ENCODE peak calls at places on chromosome 21, in six cellular contexts. U is transverse colon, Y is uterus, E is H1, N is RCC 7860, I is nucleus accumbens. Z is an unnamed sample.

GRCh38 chr21:26441081-26441610 is 131.9 kb downstream of the CYYR1 start:
- DNase-seq in U (no peak), I (no peak), N (no peak), E (no peak), Y (no peak), Z (no peak)

GRCh38 chr21:17451364-17451869 is 61.4 kb upstream of the CXADR start:
- DNase-seq in I (no peak), E (no peak), N (no peak), U (no peak), Y (peak; percentile 55), Z (peak; percentile 82)

GRCh38 chr21:31335957-31336738 is 7.9 kb downstream of the TIAM1 start:
- DNase-seq in I (peak; percentile 32), N (peak; percentile 29), U (no peak), Y (no peak), E (no peak), Z (peak; percentile 96)

GRCh38 chr21:31599563-31599962 is 59.9 kb upstream of the SOD1 start:
- DNase-seq in U (no peak), N (no peak), E (no peak), Y (no peak), I (no peak), Z (no peak)

GRCh38 chr21:29441651-29442050 is 142.9 kb downstream of the BACH1 start:
- DNase-seq in N (no peak), Y (no peak), I (no peak), U (no peak), E (no peak), Z (peak; percentile 6)

GRCh38 chr21:40622531-40622930 is 224.4 kb downstream of the DSCAM start:
- DNase-seq in E (no peak), U (no peak), N (no peak), Y (no peak), I (no peak), Z (peak; percentile 51)

GRCh38 chr21:45027241-45028196 is 46.9 kb upstream of the ADARB1 start:
- DNase-seq in U (no peak), Y (peak; percentile 9), I (no peak), E (no peak), N (no peak), Z (no peak)

GRCh38 chr21:33682992-33683627 is 40.8 kb downstream of the ITSN1 start:
- DNase-seq in N (peak; percentile 92), I (no peak), E (no peak), Y (no peak), U (no peak), Z (peak; percentile 99)

GRCh38 chr21:46599251-46599572 is 5.7 kb downstream of the S100B start:
- DNase-seq in I (no peak), Y (peak; percentile 57), E (no peak), U (no peak), N (peak; percentile 55), Z (peak; percentile 92)

GRCh38 chr21:39182016-39182415 is 1.2 kb downstream of the PSMG1 start:
- DNase-seq in Y (no peak), U (no peak), I (no peak), E (no peak), N (no peak), Z (no peak)

GRCh38 chr21:46665566-46665965 is 30.1 kb downstream of the PRMT2 start:
- DNase-seq in Y (no peak), E (no peak), U (no peak), I (no peak), N (no peak), Z (no peak)

GRCh38 chr21:33256019-33256418 is 10.1 kb upstream of the IL10RB start:
- DNase-seq in I (no peak), Y (no peak), U (no peak), N (no peak), E (no peak), Z (no peak)

GRCh38 chr21:32320726-32321125 is 22.1 kb downstream of the MRAP start:
- DNase-seq in I (no peak), Y (no peak), N (no peak), E (no peak), U (no peak), Z (no peak)

GRCh38 chr21:44260791-44261190 is 906 bp downstream of the DNMT3L start:
- DNase-seq in Y (no peak), N (no peak), U (no peak), I (no peak), E (no peak), Z (no peak)

GRCh38 chr21:36005879-36006400 is 54.4 kb downstream of the SETD4 start:
- DNase-seq in E (no peak), N (no peak), Y (no peak), I (no peak), U (no peak), Z (no peak)

GRCh38 chr21:40567511-40567910 is 279.4 kb downstream of the DSCAM start:
- DNase-seq in E (no peak), N (no peak), I (no peak), U (no peak), Y (no peak), Z (no peak)

GRCh38 chr21:45514311-45515021 is 27.8 kb downstream of the SLC19A1 start:
- DNase-seq in I (no peak), N (no peak), E (no peak), U (no peak), Y (no peak), Z (no peak)

GRCh38 chr21:36420571-36421339 is 35.6 kb downstream of the CHAF1B start:
- DNase-seq in Y (no peak), E (no peak), N (no peak), I (no peak), U (no peak), Z (no peak)

Z was measured in astrocyte.